ENCODE peak calls at places on chromosomes 7 and 10, in four cellular contexts. V, T, K and X are unnamed samples.

GRCh38 chr7:135385209-135385608 is 124.7 kb downstream of the CNOT4 start:
- DNase-seq in V (no peak), T (no peak), K (no peak), X (no peak)

GRCh38 chr7:34036069-34036920 is 131.0 kb downstream of the BMPER start:
- DNase-seq in K (no peak), T (no peak), V (no peak), X (no peak)

GRCh38 chr7:159144756-159145543 is at the start of gene VIPR2:
- DNase-seq in V (no peak), T (peak), K (peak), X (peak)

GRCh38 chr10:4686644-4686996 is 139.4 kb upstream of the AKR1E2 start:
- DNase-seq in K (no peak), T (peak), V (no peak), X (no peak)

GRCh38 chr10:88288621-88289059 is 294.5 kb downstream of the RNLS start:
- DNase-seq in T (no peak), K (no peak), V (no peak), X (no peak)

GRCh38 chr10:72263613-72264241 is 10.0 kb upstream of the DDIT4 start:
- DNase-seq in K (no peak), T (no peak), V (no peak), X (no peak)

GRCh38 chr7:138667535-138667934 is 33.6 kb downstream of the SVOPL start:
- DNase-seq in V (no peak), T (no peak), K (no peak), X (no peak)

GRCh38 chr7:114930107-114930521 is 8.2 kb downstream of the MDFIC start:
- DNase-seq in T (no peak), V (no peak), K (peak), X (peak)

GRCh38 chr7:45660901-45661211 is 86.7 kb downstream of the ADCY1 start:
- DNase-seq in V (no peak), T (no peak), K (no peak), X (no peak)

GRCh38 chr10:59104186-59104585 is 72.3 kb upstream of the PHYHIPL start:
- DNase-seq in T (no peak), K (no peak), V (no peak), X (peak)

GRCh38 chr7:949021-949934 is 5.2 kb downstream of the ADAP1 start:
- DNase-seq in K (no peak), T (no peak), V (no peak), X (no peak)

GRCh38 chr10:25934673-25935139 is 677 bp downstream of the MYO3A start:
- DNase-seq in K (no peak), V (no peak), T (no peak), X (peak)

GRCh38 chr7:87219545-87220025 is at the start of gene TMEM243:
- DNase-seq in T (peak), K (peak), V (peak), X (peak)

GRCh38 chr10:22893776-22894175 is 34.1 kb upstream of the ARMC3 start:
- DNase-seq in K (no peak), T (no peak), V (no peak), X (no peak)